ENCODE peak calls at places on chromosome 5, in six cellular contexts. Q, X, F, L, S and K are unnamed samples.

GRCh38 chr5:151002250-151002649 is 18.1 kb upstream of the GPX3 start:
- DNase-seq in X (peak), L (no peak), Q (no peak), S (no peak), F (peak), K (peak)

GRCh38 chr5:123344819-123345426 is 78.3 kb downstream of the CEP120 start:
- DNase-seq in F (peak), L (peak), S (peak), Q (no peak), X (peak), K (peak)

GRCh38 chr5:176888016-176888864 is 10.9 kb downstream of the HK3 start:
- DNase-seq in F (no peak), Q (no peak), S (no peak), L (no peak), X (no peak), K (no peak)

GRCh38 chr5:126268697-126269315 is 154.4 kb upstream of the GRAMD2B start:
- DNase-seq in Q (peak), L (no peak), S (no peak), X (no peak), F (no peak), K (no peak)

GRCh38 chr5:42991477-42992034 is 48.6 kb downstream of the ANXA2R start:
- DNase-seq in S (no peak), F (no peak), Q (peak), L (no peak), X (peak), K (no peak)

GRCh38 chr5:35004200-35004599 is 43.5 kb downstream of the AGXT2 start:
- DNase-seq in L (no peak), X (no peak), S (no peak), Q (no peak), F (no peak), K (no peak)

GRCh38 chr5:36272136-36272665 is 29.5 kb downstream of the RANBP3L start:
- DNase-seq in Q (no peak), X (no peak), F (no peak), L (no peak), S (no peak), K (no peak)

GRCh38 chr5:151571270-151572173 is 19.6 kb downstream of the FAT2 start:
- DNase-seq in L (no peak), Q (no peak), S (no peak), F (no peak), X (no peak), K (no peak)

GRCh38 chr5:7848296-7848695 is 2.6 kb downstream of the CFAP90 start:
- DNase-seq in Q (no peak), F (no peak), L (no peak), X (no peak), S (no peak), K (no peak)

GRCh38 chr5:44952376-44952775 is 143.6 kb downstream of the MRPS30 start:
- DNase-seq in S (no peak), Q (no peak), X (peak), L (peak), F (peak), K (peak)

GRCh38 chr5:68217476-68217984 is 2.0 kb downstream of the PIK3R1 start:
- DNase-seq in Q (no peak), X (peak), F (no peak), L (no peak), S (no peak), K (peak)

GRCh38 chr5:5165541-5166002 is 25.4 kb downstream of the ADAMTS16 start:
- DNase-seq in X (no peak), F (no peak), Q (no peak), L (no peak), S (no peak), K (no peak)

GRCh38 chr5:7638456-7638855 is 212.5 kb downstream of the CFAP90 start:
- DNase-seq in L (no peak), F (no peak), X (no peak), S (no peak), Q (no peak), K (no peak)

GRCh38 chr5:176679365-176680225 is 32.3 kb downstream of the TSPAN17 start:
- DNase-seq in X (no peak), L (no peak), F (no peak), Q (no peak), S (no peak), K (no peak)

GRCh38 chr5:65076251-65076869 is 307.6 kb downstream of the CWC27 start:
- DNase-seq in Q (peak), X (peak), S (peak), F (peak), L (peak), K (peak)

GRCh38 chr5:180235077-180235476 is 26.1 kb upstream of the RASGEF1C start:
- DNase-seq in L (no peak), Q (no peak), S (no peak), F (no peak), X (no peak), K (no peak)

GRCh38 chr5:56981906-56982305 is 30.0 kb upstream of the MIER3 start:
- DNase-seq in Q (no peak), X (no peak), L (no peak), F (no peak), S (no peak), K (no peak)

GRCh38 chr5:98275980-98276379 is 497.5 kb upstream of the RGMB start:
- DNase-seq in F (no peak), X (no peak), Q (no peak), S (no peak), L (no peak), K (no peak)

GRCh38 chr5:95771109-95771708 is 40.1 kb downstream of the RHOBTB3 start:
- DNase-seq in S (peak), F (no peak), X (no peak), L (peak), Q (no peak), K (no peak)

GRCh38 chr5:337565-338130 is 16.1 kb downstream of the AHRR start:
- DNase-seq in S (no peak), X (peak), L (no peak), Q (no peak), F (peak), K (no peak)

GRCh38 chr5:57117601-57118000 is 56.3 kb upstream of the GPBP1 start:
- DNase-seq in L (no peak), X (no peak), S (no peak), F (no peak), Q (no peak), K (peak)

GRCh38 chr5:105943119-105943518 is 1727.6 kb downstream of the EFNA5 start:
- DNase-seq in L (no peak), S (no peak), Q (no peak), F (no peak), X (no peak), K (no peak)

GRCh38 chr5:21195145-21195544 is 1207.1 kb upstream of the CDH18 start:
- DNase-seq in Q (no peak), F (no peak), X (no peak), L (no peak), S (no peak), K (no peak)

GRCh38 chr5:73183491-73183891 is 10.5 kb downstream of the TMEM174 start:
- DNase-seq in F (no peak), L (peak), X (no peak), S (no peak), Q (peak), K (no peak)

GRCh38 chr5:2135833-2136232 is 253.1 kb upstream of the IRX4 start:
- DNase-seq in F (no peak), X (no peak), S (no peak), Q (no peak), L (no peak), K (no peak)

DNA sequence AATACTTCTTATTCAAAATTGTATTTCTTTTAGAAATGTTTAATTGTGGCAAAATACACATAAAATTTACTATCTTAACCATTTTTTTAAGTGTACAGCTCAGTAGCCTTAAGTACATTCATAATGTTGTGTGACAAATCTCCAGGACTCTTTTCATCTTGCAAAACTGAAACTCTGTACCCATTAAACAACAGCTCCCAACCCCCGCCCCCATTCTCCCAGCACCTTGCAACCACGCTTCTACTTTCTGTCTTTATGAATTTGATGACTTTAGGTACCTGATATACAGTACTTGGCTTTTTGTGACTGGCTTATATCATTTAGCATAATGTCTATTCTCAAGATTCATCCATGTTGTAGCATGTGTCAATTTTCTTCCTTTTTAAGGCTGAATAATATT is 2.8 kb upstream of the IL5 start:
- DNase-seq in F (no peak), L (no peak), Q (no peak), X (no peak), S (no peak), K (no peak)
- TF ChIP-seq POLR2A in F (no peak), L (no peak), Q (no peak), X (no peak), S (no peak), K (no peak)

GRCh38 chr5:178155065-178155464 is 1.4 kb upstream of the NHP2 start:
- DNase-seq in F (no peak), S (no peak), L (no peak), X (peak), Q (no peak), K (no peak)

GRCh38 chr5:178149199-178149932 is 4.3 kb downstream of the NHP2 start:
- DNase-seq in X (peak), L (no peak), S (no peak), Q (no peak), F (no peak), K (no peak)

GRCh38 chr5:178152491-178153444 is 917 bp downstream of the NHP2 start:
- DNase-seq in S (no peak), L (no peak), Q (no peak), X (peak), F (no peak), K (no peak)

GRCh38 chr5:178150977-178151734 is 2.5 kb downstream of the NHP2 start:
- DNase-seq in L (no peak), S (no peak), F (no peak), X (no peak), Q (no peak), K (peak)

DNA sequence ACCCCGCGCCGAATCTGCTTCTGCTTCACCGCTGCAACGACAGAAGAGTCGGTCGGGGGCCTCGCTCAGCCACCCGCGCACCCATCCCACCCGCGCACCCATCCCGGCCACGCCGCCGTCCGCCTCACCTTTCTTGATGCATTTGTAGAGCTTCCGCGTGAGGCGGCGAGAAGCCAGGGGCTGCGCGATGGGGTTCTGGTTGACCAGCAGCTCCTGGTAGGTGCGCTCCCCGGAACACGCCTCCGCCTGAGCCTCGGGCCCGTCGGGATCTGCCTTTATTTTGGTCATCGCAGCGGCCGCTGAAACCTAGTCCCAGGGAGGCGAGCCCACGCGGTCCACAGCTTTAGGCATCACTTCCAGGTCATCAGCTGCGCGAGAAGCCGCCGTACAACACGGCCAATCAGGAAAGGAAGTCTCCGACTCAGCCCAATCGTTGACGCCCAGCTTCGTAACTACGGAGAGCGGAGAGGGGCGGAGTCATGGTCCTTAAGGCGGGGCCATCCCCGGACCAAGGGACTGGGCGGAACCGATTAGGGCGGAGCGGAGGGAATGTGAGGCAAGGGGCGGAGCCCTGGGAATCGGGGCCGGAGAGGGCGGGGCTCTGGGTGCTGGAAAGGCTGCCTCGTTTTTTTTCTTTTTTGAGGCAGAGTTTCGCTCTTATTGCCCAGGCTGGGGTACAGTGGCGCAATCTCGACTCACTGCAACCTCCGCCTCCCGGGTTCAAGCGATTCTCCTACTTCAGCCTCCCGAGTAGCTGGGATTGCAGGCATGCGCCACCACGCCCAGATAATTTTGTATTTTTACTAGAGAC is at the start of gene NHP2:
- DNase-seq in L (peak), X (peak), Q (peak), S (peak), F (peak), K (peak)
- TF ChIP-seq POLR2A in L (peak), X (peak), Q (peak), S (no peak), F (peak), K (peak)

GRCh38 chr5:133051117-133051546 is 681 bp upstream of the HSPA4 start:
- DNase-seq in F (no peak), Q (no peak), S (no peak), L (peak), X (no peak), K (no peak)

GRCh38 chr5:133052317-133053175 is 733 bp downstream of the HSPA4 start:
- DNase-seq in Q (peak), S (peak), L (peak), F (peak), X (peak), K (peak)

GRCh38 chr5:133050500-133050899 is 1.3 kb upstream of the HSPA4 start:
- DNase-seq in Q (no peak), F (no peak), L (no peak), S (no peak), X (no peak), K (no peak)

GRCh38 chr5:133053463-133053862 is 1.6 kb downstream of the HSPA4 start:
- DNase-seq in S (no peak), X (no peak), L (no peak), F (no peak), Q (no peak), K (no peak)

DNA sequence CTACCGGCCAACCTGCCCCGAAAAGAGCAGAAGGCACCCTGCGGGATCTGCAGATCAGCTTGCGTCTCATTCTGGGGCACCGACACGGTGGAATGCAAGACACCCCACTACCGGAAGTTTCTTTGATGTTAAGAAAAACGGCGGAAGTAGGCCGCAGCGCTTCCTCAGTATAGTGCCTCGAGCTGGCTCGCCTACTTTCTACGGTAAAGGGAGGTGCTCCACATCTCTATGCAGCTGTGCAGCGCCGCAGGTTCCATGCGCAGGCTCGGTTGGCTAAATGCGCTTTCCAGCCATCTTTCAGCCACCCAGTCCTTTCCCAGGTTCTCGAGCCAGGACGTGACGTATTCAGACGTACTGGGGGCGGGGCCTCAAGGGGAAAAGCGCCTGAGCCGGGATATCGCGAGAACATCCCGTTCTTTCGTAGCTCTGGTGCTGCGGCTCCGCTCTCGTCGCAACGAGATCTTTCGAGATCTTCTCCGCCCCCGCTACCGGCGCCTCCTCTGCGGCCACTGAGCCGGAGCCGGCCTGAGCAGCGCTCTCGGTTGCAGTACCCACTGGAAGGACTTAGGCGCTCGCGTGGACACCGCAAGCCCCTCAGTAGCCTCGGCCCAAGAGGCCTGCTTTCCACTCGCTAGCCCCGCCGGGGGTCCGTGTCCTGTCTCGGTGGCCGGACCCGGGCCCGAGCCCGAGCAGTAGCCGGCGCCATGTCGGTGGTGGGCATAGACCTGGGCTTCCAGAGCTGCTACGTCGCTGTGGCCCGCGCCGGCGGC is at the start of gene HSPA4:
- DNase-seq in X (peak), Q (peak), S (peak), F (peak), L (peak), K (peak)
- TF ChIP-seq POLR2A in X (peak), Q (peak), S (peak), F (peak), L (peak), K (peak)

DNA sequence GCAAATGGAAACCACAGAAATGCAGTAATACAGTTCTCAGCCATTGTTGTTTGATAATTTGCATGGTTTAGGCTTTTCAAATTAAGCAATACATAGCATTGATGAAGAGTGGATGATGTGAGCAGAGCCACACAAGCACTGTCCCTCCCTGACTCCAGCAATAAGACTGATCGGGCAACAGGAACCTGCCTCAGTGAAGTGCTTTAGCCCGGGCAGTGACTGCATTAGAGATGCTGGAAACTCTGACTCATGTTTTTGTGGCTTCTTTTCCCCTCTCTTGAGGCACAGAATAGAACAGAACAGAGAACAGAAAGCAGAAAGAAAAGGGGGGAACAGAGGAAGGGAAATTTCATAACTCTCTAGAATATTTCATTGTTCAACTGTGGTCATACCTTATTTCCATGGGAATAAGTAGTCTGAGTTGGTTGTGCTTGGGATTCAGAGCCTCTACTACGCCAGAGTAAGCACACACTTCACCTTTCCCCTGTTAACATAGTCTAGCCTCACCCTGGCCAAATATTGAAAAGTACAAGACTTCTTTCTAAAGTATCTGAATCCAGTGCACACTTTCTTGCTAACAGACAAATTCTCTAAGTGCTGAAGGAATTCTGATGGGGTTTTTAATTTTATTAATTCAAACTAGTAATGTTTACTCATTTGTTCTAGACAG is 164.8 kb upstream of the VCAN start:
- DNase-seq in L (peak), S (no peak), Q (peak), X (peak), F (no peak), K (no peak)
- TF ChIP-seq POLR2A in L (no peak), S (no peak), Q (no peak), X (no peak), F (no peak), K (no peak)

GRCh38 chr5:132736853-132737833 is at the start of gene KIF3A:
- DNase-seq in L (peak), F (peak), S (peak), Q (peak), X (peak), K (peak)
- TF ChIP-seq POLR2A in L (peak), F (peak), S (no peak), Q (peak), X (no peak), K (no peak)

GRCh38 chr5:79235578-79236363 is at the start of gene JMY:
- DNase-seq in L (peak), X (peak), S (peak), Q (peak), F (peak), K (peak)
- TF ChIP-seq POLR2A in L (peak), X (peak), S (peak), Q (peak), F (peak), K (peak)

DNA sequence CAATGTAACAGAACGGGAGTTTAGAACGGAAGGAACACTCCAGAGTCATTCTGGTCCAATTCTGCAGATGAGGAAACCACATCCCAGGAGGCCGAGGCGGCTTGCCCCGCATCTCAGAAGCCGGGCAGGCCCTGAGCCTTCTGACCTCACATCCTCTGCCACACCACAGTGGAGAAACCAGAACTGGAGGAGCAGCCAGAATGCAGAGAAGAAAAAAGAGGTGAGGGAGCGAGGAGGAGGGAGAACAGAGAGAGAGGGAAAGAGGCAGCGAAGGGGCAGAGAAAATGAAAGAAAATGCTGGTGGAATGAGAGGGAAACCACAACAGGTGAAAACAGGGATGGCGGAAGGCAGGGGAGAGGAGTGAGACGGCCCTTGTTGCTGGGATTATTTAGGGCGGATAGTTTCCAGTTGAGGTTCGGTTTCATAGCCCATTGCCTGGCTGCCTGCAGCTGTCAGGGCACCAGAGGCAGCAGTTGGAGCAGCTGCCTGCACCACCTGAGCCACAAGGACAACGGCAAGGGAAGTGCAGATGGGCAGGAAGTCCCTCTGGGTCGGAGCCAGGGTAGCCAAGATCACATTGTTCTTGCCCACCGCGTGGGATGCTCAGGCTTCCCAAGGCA is at the start of gene HMHB1:
- DNase-seq in Q (no peak), X (no peak), L (no peak), S (no peak), F (no peak), K (no peak)
- TF ChIP-seq POLR2A in Q (no peak), X (no peak), L (no peak), S (no peak), F (no peak), K (no peak)

GRCh38 chr5:132589467-132589866 is 32.7 kb downstream of the RAD50 start:
- DNase-seq in L (no peak), S (no peak), X (no peak), Q (no peak), F (no peak), K (no peak)

GRCh38 chr5:132591140-132591539 is 34.4 kb downstream of the RAD50 start:
- DNase-seq in X (peak), Q (no peak), L (no peak), S (no peak), F (no peak), K (peak)

DNA sequence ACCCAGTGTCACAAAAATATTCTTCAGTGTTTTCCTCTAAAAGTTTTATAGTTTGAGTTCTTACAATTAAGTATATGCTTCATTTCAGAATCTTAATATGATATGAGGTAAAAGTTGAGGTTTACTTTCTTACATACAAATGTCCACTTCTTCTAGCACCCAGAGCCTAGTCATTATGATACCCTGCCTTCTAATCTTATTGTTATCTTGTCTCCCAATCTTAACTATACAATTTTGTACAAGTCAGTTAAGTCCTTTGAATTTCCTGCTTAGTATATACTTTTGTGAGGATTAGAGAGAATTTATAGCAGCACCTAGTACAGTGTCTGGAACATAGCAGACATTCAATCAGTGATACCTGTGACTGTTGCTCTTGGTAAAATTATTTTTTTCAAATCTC is 29.3 kb downstream of the RAD50 start:
- DNase-seq in S (no peak), X (no peak), L (no peak), F (no peak), Q (no peak), K (no peak)
- TF ChIP-seq POLR2A in S (no peak), X (no peak), L (no peak), F (no peak), Q (no peak), K (no peak)